ENCODE peak calls at places on chromosomes 3 and 15, in nine cellular contexts. One of them, this sample, is unnamed.

GRCh38 chr3:5187920-5188418 is 462 bp downstream of the EDEM1 start:
- DNase-seq in NT2/D1: peak
- DNase-seq in HTR-8/SVneo: no peak
- DNase-seq in MM.1S: peak
- DNase-seq in activated CD4-positive, alpha-beta T cell treated with anti-CD3 and anti-CD28 coated beads for 36 hours: peak
- DNase-seq in KBM-7: no peak
- DNase-seq in adipocyte: peak
- DNase-seq in ACHN: peak
- DNase-seq in ELR: peak
- DNase-seq in this sample: peak

GRCh38 chr3:143974181-143974876 is 2.7 kb downstream of the DIPK2A start:
- DNase-seq in NT2/D1: no peak
- DNase-seq in HTR-8/SVneo: no peak
- DNase-seq in MM.1S: no peak
- DNase-seq in activated CD4-positive, alpha-beta T cell treated with anti-CD3 and anti-CD28 coated beads for 36 hours: no peak
- DNase-seq in KBM-7: no peak
- DNase-seq in adipocyte: peak
- DNase-seq in ACHN: no peak
- DNase-seq in ELR: peak
- DNase-seq in this sample: no peak

GRCh38 chr15:50685976-50686467 is 575 bp downstream of the TRPM7 start:
- DNase-seq in NT2/D1: peak
- DNase-seq in HTR-8/SVneo: peak
- DNase-seq in MM.1S: peak
- DNase-seq in activated CD4-positive, alpha-beta T cell treated with anti-CD3 and anti-CD28 coated beads for 36 hours: peak
- DNase-seq in KBM-7: peak
- DNase-seq in adipocyte: peak
- DNase-seq in ACHN: peak
- DNase-seq in ELR: peak
- DNase-seq in this sample: peak

GRCh38 chr3:4478226-4478625 is 11.2 kb upstream of the SUMF1 start:
- DNase-seq in NT2/D1: no peak
- DNase-seq in HTR-8/SVneo: no peak
- DNase-seq in MM.1S: no peak
- DNase-seq in activated CD4-positive, alpha-beta T cell treated with anti-CD3 and anti-CD28 coated beads for 36 hours: no peak
- DNase-seq in KBM-7: peak
- DNase-seq in adipocyte: no peak
- DNase-seq in ACHN: no peak
- DNase-seq in ELR: no peak
- DNase-seq in this sample: no peak

GRCh38 chr3:126049289-126050049 is 34.5 kb downstream of the SLC41A3 start:
- DNase-seq in NT2/D1: no peak
- DNase-seq in HTR-8/SVneo: no peak
- DNase-seq in MM.1S: no peak
- DNase-seq in activated CD4-positive, alpha-beta T cell treated with anti-CD3 and anti-CD28 coated beads for 36 hours: no peak
- DNase-seq in KBM-7: no peak
- DNase-seq in adipocyte: no peak
- DNase-seq in ACHN: no peak
- DNase-seq in ELR: no peak
- DNase-seq in this sample: no peak

GRCh38 chr15:29674661-29675533 is 147.4 kb downstream of the TJP1 start:
- DNase-seq in NT2/D1: peak
- DNase-seq in HTR-8/SVneo: peak
- DNase-seq in MM.1S: no peak
- DNase-seq in activated CD4-positive, alpha-beta T cell treated with anti-CD3 and anti-CD28 coated beads for 36 hours: peak
- DNase-seq in KBM-7: no peak
- DNase-seq in adipocyte: peak
- DNase-seq in ACHN: peak
- DNase-seq in ELR: peak
- DNase-seq in this sample: peak

GRCh38 chr3:15300318-15301078 is 31.9 kb downstream of the SH3BP5 start:
- DNase-seq in NT2/D1: no peak
- DNase-seq in HTR-8/SVneo: peak
- DNase-seq in MM.1S: no peak
- DNase-seq in activated CD4-positive, alpha-beta T cell treated with anti-CD3 and anti-CD28 coated beads for 36 hours: no peak
- DNase-seq in KBM-7: peak
- DNase-seq in adipocyte: peak
- DNase-seq in ACHN: peak
- DNase-seq in ELR: peak
- DNase-seq in this sample: peak

GRCh38 chr3:149600619-149601018 is 57.2 kb downstream of the WWTR1 start:
- DNase-seq in NT2/D1: no peak
- DNase-seq in HTR-8/SVneo: no peak
- DNase-seq in MM.1S: no peak
- DNase-seq in activated CD4-positive, alpha-beta T cell treated with anti-CD3 and anti-CD28 coated beads for 36 hours: no peak
- DNase-seq in KBM-7: no peak
- DNase-seq in adipocyte: no peak
- DNase-seq in ACHN: no peak
- DNase-seq in ELR: no peak
- DNase-seq in this sample: no peak

GRCh38 chr3:89300519-89300918 is 193.1 kb downstream of the EPHA3 start:
- DNase-seq in NT2/D1: no peak
- DNase-seq in HTR-8/SVneo: no peak
- DNase-seq in MM.1S: no peak
- DNase-seq in activated CD4-positive, alpha-beta T cell treated with anti-CD3 and anti-CD28 coated beads for 36 hours: no peak
- DNase-seq in KBM-7: no peak
- DNase-seq in adipocyte: no peak
- DNase-seq in ACHN: no peak
- DNase-seq in ELR: no peak
- DNase-seq in this sample: no peak

GRCh38 chr3:31532587-31533168 is at the start of gene STT3B:
- DNase-seq in NT2/D1: peak
- DNase-seq in HTR-8/SVneo: peak
- DNase-seq in MM.1S: peak
- DNase-seq in activated CD4-positive, alpha-beta T cell treated with anti-CD3 and anti-CD28 coated beads for 36 hours: peak
- DNase-seq in KBM-7: no peak
- DNase-seq in adipocyte: peak
- DNase-seq in ACHN: peak
- DNase-seq in ELR: peak
- DNase-seq in this sample: peak

GRCh38 chr15:83057660-83058376 is 9.2 kb downstream of the BTBD1 start:
- DNase-seq in NT2/D1: no peak
- DNase-seq in HTR-8/SVneo: no peak
- DNase-seq in MM.1S: no peak
- DNase-seq in activated CD4-positive, alpha-beta T cell treated with anti-CD3 and anti-CD28 coated beads for 36 hours: no peak
- DNase-seq in KBM-7: no peak
- DNase-seq in adipocyte: no peak
- DNase-seq in ACHN: no peak
- DNase-seq in ELR: no peak
- DNase-seq in this sample: no peak

GRCh38 chr15:58517252-58517681 is 85.5 kb downstream of the LIPC start:
- DNase-seq in NT2/D1: no peak
- DNase-seq in HTR-8/SVneo: no peak
- DNase-seq in MM.1S: no peak
- DNase-seq in activated CD4-positive, alpha-beta T cell treated with anti-CD3 and anti-CD28 coated beads for 36 hours: peak
- DNase-seq in KBM-7: peak
- DNase-seq in adipocyte: no peak
- DNase-seq in ACHN: no peak
- DNase-seq in ELR: no peak
- DNase-seq in this sample: no peak

GRCh38 chr3:99269606-99270355 is 368.3 kb upstream of the DCBLD2 start:
- DNase-seq in NT2/D1: no peak
- DNase-seq in HTR-8/SVneo: no peak
- DNase-seq in MM.1S: no peak
- DNase-seq in activated CD4-positive, alpha-beta T cell treated with anti-CD3 and anti-CD28 coated beads for 36 hours: no peak
- DNase-seq in KBM-7: no peak
- DNase-seq in adipocyte: peak
- DNase-seq in ACHN: no peak
- DNase-seq in ELR: no peak
- DNase-seq in this sample: peak

GRCh38 chr3:196399485-196399945 is 32.7 kb downstream of the UBXN7 start:
- DNase-seq in NT2/D1: no peak
- DNase-seq in HTR-8/SVneo: peak
- DNase-seq in MM.1S: no peak
- DNase-seq in activated CD4-positive, alpha-beta T cell treated with anti-CD3 and anti-CD28 coated beads for 36 hours: no peak
- DNase-seq in KBM-7: no peak
- DNase-seq in adipocyte: peak
- DNase-seq in ACHN: peak
- DNase-seq in ELR: peak
- DNase-seq in this sample: peak

GRCh38 chr3:151101270-151101954 is 15.9 kb downstream of the MED12L start:
- DNase-seq in NT2/D1: no peak
- DNase-seq in HTR-8/SVneo: no peak
- DNase-seq in MM.1S: no peak
- DNase-seq in activated CD4-positive, alpha-beta T cell treated with anti-CD3 and anti-CD28 coated beads for 36 hours: no peak
- DNase-seq in KBM-7: peak
- DNase-seq in adipocyte: no peak
- DNase-seq in ACHN: no peak
- DNase-seq in ELR: no peak
- DNase-seq in this sample: no peak

GRCh38 chr3:19149388-19149787 is 1.1 kb downstream of the KCNH8 start:
- DNase-seq in NT2/D1: peak
- DNase-seq in HTR-8/SVneo: no peak
- DNase-seq in MM.1S: peak
- DNase-seq in activated CD4-positive, alpha-beta T cell treated with anti-CD3 and anti-CD28 coated beads for 36 hours: peak
- DNase-seq in KBM-7: peak
- DNase-seq in adipocyte: peak
- DNase-seq in ACHN: peak
- DNase-seq in ELR: peak
- DNase-seq in this sample: no peak

GRCh38 chr3:58021072-58021959 is 13.1 kb downstream of the FLNB start:
- DNase-seq in NT2/D1: no peak
- DNase-seq in HTR-8/SVneo: no peak
- DNase-seq in MM.1S: no peak
- DNase-seq in activated CD4-positive, alpha-beta T cell treated with anti-CD3 and anti-CD28 coated beads for 36 hours: no peak
- DNase-seq in KBM-7: no peak
- DNase-seq in adipocyte: no peak
- DNase-seq in ACHN: no peak
- DNase-seq in ELR: no peak
- DNase-seq in this sample: no peak

GRCh38 chr15:90836296-90836871 is 32.0 kb upstream of the FURIN start:
- DNase-seq in NT2/D1: no peak
- DNase-seq in HTR-8/SVneo: peak
- DNase-seq in MM.1S: no peak
- DNase-seq in activated CD4-positive, alpha-beta T cell treated with anti-CD3 and anti-CD28 coated beads for 36 hours: no peak
- DNase-seq in KBM-7: no peak
- DNase-seq in adipocyte: peak
- DNase-seq in ACHN: no peak
- DNase-seq in ELR: peak
- DNase-seq in this sample: peak

GRCh38 chr3:52062499-52062898 is 6.1 kb upstream of the DUSP7 start:
- DNase-seq in NT2/D1: no peak
- DNase-seq in HTR-8/SVneo: no peak
- DNase-seq in MM.1S: no peak
- DNase-seq in activated CD4-positive, alpha-beta T cell treated with anti-CD3 and anti-CD28 coated beads for 36 hours: no peak
- DNase-seq in KBM-7: no peak
- DNase-seq in adipocyte: peak
- DNase-seq in ACHN: peak
- DNase-seq in ELR: peak
- DNase-seq in this sample: peak

GRCh38 chr3:120160050-120160449 is 65.8 kb upstream of the GSK3B start:
- DNase-seq in NT2/D1: no peak
- DNase-seq in HTR-8/SVneo: peak
- DNase-seq in MM.1S: no peak
- DNase-seq in activated CD4-positive, alpha-beta T cell treated with anti-CD3 and anti-CD28 coated beads for 36 hours: no peak
- DNase-seq in KBM-7: no peak
- DNase-seq in adipocyte: peak
- DNase-seq in ACHN: peak
- DNase-seq in ELR: peak
- DNase-seq in this sample: peak

GRCh38 chr3:42942693-42943092 is 36.4 kb upstream of the GASK1A start:
- DNase-seq in NT2/D1: no peak
- DNase-seq in HTR-8/SVneo: no peak
- DNase-seq in MM.1S: no peak
- DNase-seq in activated CD4-positive, alpha-beta T cell treated with anti-CD3 and anti-CD28 coated beads for 36 hours: no peak
- DNase-seq in KBM-7: no peak
- DNase-seq in adipocyte: no peak
- DNase-seq in ACHN: no peak
- DNase-seq in ELR: no peak
- DNase-seq in this sample: no peak

GRCh38 chr3:122004123-122004522 is 17.9 kb downstream of the ILDR1 start:
- DNase-seq in NT2/D1: no peak
- DNase-seq in HTR-8/SVneo: no peak
- DNase-seq in MM.1S: no peak
- DNase-seq in activated CD4-positive, alpha-beta T cell treated with anti-CD3 and anti-CD28 coated beads for 36 hours: no peak
- DNase-seq in KBM-7: peak
- DNase-seq in adipocyte: peak
- DNase-seq in ACHN: no peak
- DNase-seq in ELR: no peak
- DNase-seq in this sample: no peak

GRCh38 chr3:155101398-155101797 is 21.3 kb downstream of the MME start:
- DNase-seq in NT2/D1: no peak
- DNase-seq in HTR-8/SVneo: peak
- DNase-seq in MM.1S: no peak
- DNase-seq in activated CD4-positive, alpha-beta T cell treated with anti-CD3 and anti-CD28 coated beads for 36 hours: no peak
- DNase-seq in KBM-7: no peak
- DNase-seq in adipocyte: peak
- DNase-seq in ACHN: no peak
- DNase-seq in ELR: peak
- DNase-seq in this sample: no peak

GRCh38 chr15:61206767-61207166 is 22.3 kb downstream of the RORA start:
- DNase-seq in NT2/D1: no peak
- DNase-seq in HTR-8/SVneo: no peak
- DNase-seq in MM.1S: no peak
- DNase-seq in activated CD4-positive, alpha-beta T cell treated with anti-CD3 and anti-CD28 coated beads for 36 hours: no peak
- DNase-seq in KBM-7: no peak
- DNase-seq in adipocyte: no peak
- DNase-seq in ACHN: no peak
- DNase-seq in ELR: no peak
- DNase-seq in this sample: no peak

GRCh38 chr3:52526151-52526561 is 7.5 kb downstream of the NT5DC2 start:
- DNase-seq in NT2/D1: no peak
- DNase-seq in HTR-8/SVneo: no peak
- DNase-seq in MM.1S: no peak
- DNase-seq in activated CD4-positive, alpha-beta T cell treated with anti-CD3 and anti-CD28 coated beads for 36 hours: no peak
- DNase-seq in KBM-7: no peak
- DNase-seq in adipocyte: no peak
- DNase-seq in ACHN: no peak
- DNase-seq in ELR: no peak
- DNase-seq in this sample: no peak

GRCh38 chr15:44094776-44095175 is 100.3 kb downstream of the FRMD5 start:
- DNase-seq in NT2/D1: no peak
- DNase-seq in HTR-8/SVneo: no peak
- DNase-seq in MM.1S: no peak
- DNase-seq in activated CD4-positive, alpha-beta T cell treated with anti-CD3 and anti-CD28 coated beads for 36 hours: no peak
- DNase-seq in KBM-7: no peak
- DNase-seq in adipocyte: no peak
- DNase-seq in ACHN: no peak
- DNase-seq in ELR: peak
- DNase-seq in this sample: no peak

GRCh38 chr3:185253645-185254410 is at the start of gene EHHADH:
- DNase-seq in NT2/D1: no peak
- DNase-seq in HTR-8/SVneo: peak
- DNase-seq in MM.1S: peak
- DNase-seq in activated CD4-positive, alpha-beta T cell treated with anti-CD3 and anti-CD28 coated beads for 36 hours: peak
- DNase-seq in KBM-7: no peak
- DNase-seq in adipocyte: peak
- DNase-seq in ACHN: peak
- DNase-seq in ELR: peak
- DNase-seq in this sample: peak